ENCODE peak calls at places on chromosomes 13 and 19, in seven cellular contexts. K is aorta, G is dorsolateral prefrontal cortex, O is cardiac muscle cell, V is heart left ventricle, C is IMR-90, M is stomach. F is an unnamed sample.

GRCh38 chr19:18699403-18700054 is 16.0 kb downstream of the CRTC1 start:
- DNase-seq in K (no peak), G (no peak), O (no peak), V (no peak), C (no peak), M (no peak), F (no peak)

GRCh38 chr13:45119469-45119989 is 781 bp upstream of the GTF2F2 start:
- DNase-seq in K (no peak), G (no peak), O (no peak), V (no peak), C (peak; percentile 77), M (no peak), F (peak; percentile 48)

GRCh38 chr13:49638416-49639072 is 10.2 kb downstream of the ARL11 start:
- DNase-seq in K (no peak), G (no peak), O (no peak), V (no peak), C (no peak), M (no peak), F (no peak)

GRCh38 chr19:8158411-8159074 is 9.2 kb upstream of the FBN3 start:
- DNase-seq in K (no peak), G (no peak), O (peak; percentile 89), V (peak; percentile 45), C (peak; percentile 79), M (peak; percentile 55), F (peak; percentile 75)

GRCh38 chr13:25819856-25820530 is 231.8 kb downstream of the SHISA2 start:
- DNase-seq in K (no peak), G (no peak), O (no peak), V (no peak), C (no peak), M (no peak), F (no peak)

GRCh38 chr19:19529783-19530422 is 1.2 kb downstream of the YJEFN3 start:
- DNase-seq in K (no peak), G (no peak), O (no peak), V (no peak), C (no peak), M (no peak), F (no peak)

GRCh38 chr19:55384576-55385235 is 614 bp upstream of the TMEM238 start:
- DNase-seq in K (no peak), G (no peak), O (no peak), V (no peak), C (no peak), M (no peak), F (no peak)

GRCh38 chr13:34587586-34587985 is 354.5 kb upstream of the NBEA start:
- DNase-seq in K (no peak), G (no peak), O (no peak), V (no peak), C (no peak), M (no peak), F (no peak)

GRCh38 chr13:31050486-31051400 is 111.0 kb downstream of the HSPH1 start:
- DNase-seq in K (no peak), G (no peak), O (no peak), V (no peak), C (peak; percentile 57), M (no peak), F (no peak)

GRCh38 chr13:93547886-93548285 is 321.3 kb downstream of the GPC6 start:
- DNase-seq in K (no peak), G (no peak), O (no peak), V (no peak), C (no peak), M (no peak), F (no peak)

GRCh38 chr13:44697058-44697457 is 120.9 kb upstream of the TSC22D1 start:
- DNase-seq in K (no peak), G (no peak), O (no peak), V (no peak), C (no peak), M (no peak), F (no peak)

GRCh38 chr19:35518313-35518712 is 4.9 kb upstream of the DMKN start:
- DNase-seq in K (no peak), G (no peak), O (no peak), V (no peak), C (peak; percentile 98), M (no peak), F (peak; percentile 94)

GRCh38 chr13:34334984-34335661 is 517.2 kb downstream of the RFC3 start:
- DNase-seq in K (no peak), G (no peak), O (no peak), V (no peak), C (no peak), M (no peak), F (no peak)

GRCh38 chr13:83691966-83692365 is 190.3 kb downstream of the SLITRK1 start:
- DNase-seq in K (no peak), G (no peak), O (no peak), V (no peak), C (no peak), M (no peak), F (no peak)

GRCh38 chr19:6723738-6724137 is 3.3 kb upstream of the C3 start:
- DNase-seq in K (peak; percentile 44), G (no peak), O (no peak), V (no peak), C (no peak), M (no peak), F (no peak)

GRCh38 chr19:50556236-50557008 is 11.8 kb downstream of the LRRC4B start:
- DNase-seq in K (peak; percentile 93), G (peak; percentile 88), O (peak; percentile 96), V (peak; percentile 78), C (peak; percentile 59), M (peak; percentile 72), F (peak; percentile 57)

GRCh38 chr13:72774019-72774418 is 7.7 kb downstream of the DIS3 start:
- DNase-seq in K (no peak), G (no peak), O (no peak), V (no peak), C (no peak), M (no peak), F (no peak)

GRCh38 chr19:42345191-42345812 is 19.9 kb downstream of the MEGF8 start:
- DNase-seq in K (no peak), G (no peak), O (no peak), V (no peak), C (peak; percentile 38), M (no peak), F (no peak)

GRCh38 chr19:52114691-52115090 is 19.1 kb upstream of the ZNF841 start:
- DNase-seq in K (no peak), G (no peak), O (no peak), V (no peak), C (no peak), M (no peak), F (no peak)

GRCh38 chr19:35353635-35354034 is 4.6 kb upstream of the FFAR3 start:
- DNase-seq in K (peak; percentile 9), G (peak; percentile 4), O (no peak), V (no peak), C (no peak), M (no peak), F (no peak)

GRCh38 chr19:39809368-39809767 is 24.6 kb downstream of the DYRK1B start:
- DNase-seq in K (no peak), G (no peak), O (no peak), V (no peak), C (no peak), M (no peak), F (no peak)

GRCh38 chr13:73399347-73400216 is 340.8 kb downstream of the KLF5 start:
- DNase-seq in K (no peak), G (no peak), O (no peak), V (no peak), C (no peak), M (peak; percentile 68), F (no peak)

GRCh38 chr19:46193678-46194077 is 35.9 kb upstream of the IGFL1 start:
- DNase-seq in K (no peak), G (no peak), O (no peak), V (no peak), C (no peak), M (no peak), F (no peak)
- H3K27ac ChIP-seq in K (no peak overlapping the region), G (no peak overlapping the region), O (no peak overlapping the region), V (no peak overlapping the region), C (no peak overlapping the region), M (no peak overlapping the region), F (no peak overlapping the region)

GRCh38 chr13:29593605-29594297 is 1.7 kb downstream of the SLC7A1 start:
- DNase-seq in K (no peak), G (no peak), O (no peak), V (no peak), C (no peak), M (no peak), F (no peak)

GRCh38 chr13:29595380-29596063 is at the start of gene SLC7A1:
- DNase-seq in K (peak; percentile 94), G (peak; percentile 79), O (peak; percentile 95), V (peak; percentile 79), C (peak; percentile 80), M (peak; percentile 85), F (peak; percentile 72)

GRCh38 chr13:29594710-29595379 is 643 bp downstream of the SLC7A1 start:
- DNase-seq in K (peak; percentile 94), G (peak; percentile 73), O (peak; percentile 68), V (peak; percentile 73), C (peak; percentile 59), M (peak; percentile 61), F (peak; percentile 47)

GRCh38 chr13:29596064-29596418 is 553 bp upstream of the SLC7A1 start:
- DNase-seq in K (no peak), G (no peak), O (no peak), V (no peak), C (no peak), M (no peak), F (no peak)

GRCh38 chr13:29594310-29594709 is 1.2 kb downstream of the SLC7A1 start:
- DNase-seq in K (no peak), G (no peak), O (peak; percentile 40), V (peak; percentile 42), C (peak; percentile 91), M (peak; percentile 53), F (peak; percentile 84)
- H3K4me3 ChIP-seq in K (peak overlapping the region; percentile 96), G (peak overlapping the region; percentile 83), O (peak overlapping the region; percentile 90), V (peak overlapping the region; percentile 67), C (peak overlapping the region; percentile 85), M (peak overlapping the region; percentile 79), F (peak overlapping the region; percentile 67)

GRCh38 chr13:41019027-41019487 is at the start of gene ELF1:
- DNase-seq in K (no peak), G (no peak), O (no peak), V (no peak), C (peak; percentile 52), M (peak; percentile 59), F (peak; percentile 48)

GRCh38 chr13:41015920-41016319 is 3.2 kb downstream of the ELF1 start:
- DNase-seq in K (no peak), G (no peak), O (no peak), V (no peak), C (no peak), M (no peak), F (no peak)

GRCh38 chr13:41017744-41018582 is 1.2 kb downstream of the ELF1 start:
- DNase-seq in K (no peak), G (no peak), O (no peak), V (no peak), C (peak; percentile 19), M (no peak), F (no peak)

GRCh38 chr13:41018583-41018909 is 570 bp downstream of the ELF1 start:
- DNase-seq in K (no peak), G (no peak), O (no peak), V (no peak), C (no peak), M (no peak), F (no peak)

GRCh38 chr13:41017153-41017552 is 2.0 kb downstream of the ELF1 start:
- DNase-seq in K (no peak), G (no peak), O (no peak), V (no peak), C (no peak), M (peak; percentile 41), F (no peak)
- H3K27ac ChIP-seq in K (no peak overlapping the region), G (peak overlapping the region; percentile 57), O (no peak overlapping the region), V (peak overlapping the region; percentile 8), C (no peak overlapping the region), M (peak overlapping the region; percentile 85), F (no peak overlapping the region)

GRCh38 chr19:41194157-41194552 is 1.1 kb downstream of the CYP2S1 start:
- DNase-seq in K (no peak), G (no peak), O (no peak), V (no peak), C (no peak), M (no peak), F (no peak)
- H3K4me3 ChIP-seq in K (no peak overlapping the region), G (no peak overlapping the region), O (no peak overlapping the region), V (no peak overlapping the region), C (no peak overlapping the region), M (peak overlapping the region; percentile 47), F (no peak overlapping the region)

F was measured in brain microvascular endothelial cell.